ENCODE peak calls at places on chromosomes 6 and 20, in four cellular contexts. D, T, N and S are unnamed samples.
A peak's percentile ranks its signal among the peaks of the same experiment; 100 is the strongest.

GRCh38 chr20:45911486-45912343 is at the start of gene PLTP:
- DNase-seq in N (peak; percentile 39), T (peak; percentile 57), D (peak; percentile 85), S (peak; percentile 50)

GRCh38 chr6:56329296-56330050 is 82.1 kb upstream of the COL21A1 start:
- DNase-seq in N (peak; percentile 87), D (no peak), T (peak; percentile 78), S (no peak)

GRCh38 chr6:83853178-83853967 is at the start of gene RIPPLY2:
- DNase-seq in T (peak; percentile 20), D (peak; percentile 64), N (peak; percentile 27), S (peak; percentile 15)

GRCh38 chr20:40675599-40676221 is 13.3 kb downstream of the MAFB start:
- DNase-seq in N (no peak), T (no peak), D (no peak), S (no peak)

GRCh38 chr6:83893024-83893423 is 33.5 kb downstream of the CYB5R4 start:
- DNase-seq in T (no peak), D (no peak), N (no peak), S (no peak)

GRCh38 chr6:18506387-18507017 is 119.4 kb downstream of the RNF144B start:
- DNase-seq in D (no peak), T (peak; percentile 43), N (no peak), S (no peak)

GRCh38 chr6:33568826-33569570 is 11.1 kb downstream of the BAK1 start:
- DNase-seq in N (no peak), T (no peak), D (no peak), S (no peak)

GRCh38 chr6:25278557-25278913 is 639 bp upstream of the CARMIL1 start:
- DNase-seq in T (no peak), D (peak; percentile 31), N (no peak), S (no peak)

GRCh38 chr6:5379647-5380242 is 118.4 kb downstream of the FARS2 start:
- DNase-seq in T (peak; percentile 44), N (peak; percentile 71), D (peak; percentile 35), S (no peak)

GRCh38 chr20:32431457-32431856 is 73.3 kb downstream of the ASXL1 start:
- DNase-seq in D (no peak), T (no peak), N (no peak), S (no peak)

GRCh38 chr20:15913661-15914060 is 659.6 kb downstream of the KIF16B start:
- DNase-seq in T (no peak), N (no peak), D (no peak), S (no peak)

GRCh38 chr6:158039178-158039557 is 57.5 kb downstream of the SYNJ2 start:
- DNase-seq in T (peak; percentile 67), N (no peak), D (no peak), S (no peak)

GRCh38 chr20:10649817-10650200 is 24.0 kb downstream of the JAG1 start:
- DNase-seq in N (no peak), D (no peak), T (no peak), S (no peak)

GRCh38 chr6:113782641-113783040 is 74.5 kb upstream of the MARCKS start:
- DNase-seq in T (no peak), N (peak; percentile 60), D (no peak), S (no peak)

GRCh38 chr20:8305449-8305978 is 173.4 kb downstream of the PLCB1 start:
- DNase-seq in N (peak; percentile 51), D (peak; percentile 64), T (peak; percentile 33), S (peak; percentile 19)

GRCh38 chr20:45345104-45345936 is 2.9 kb downstream of the SDC4 start:
- DNase-seq in D (no peak), N (no peak), T (no peak), S (no peak)